ENCODE peak calls at places on chromosomes 1 and 21, in five cellular contexts. T is AG09309, Q is fibroblast of the conjunctiva, S is iris pigment epithelial cell, V is hippocampal formation. M is an unnamed sample.

GRCh38 chr21:26177187-26177586 is 6.6 kb upstream of the APP start:
- DNase-seq in T (no peak), S (no peak), V (no peak), Q (no peak), M (no peak)

GRCh38 chr21:36115138-36115710 is 19.7 kb upstream of the CBR3 start:
- DNase-seq in S (no peak), T (no peak), Q (no peak), V (no peak), M (no peak)

GRCh38 chr1:29641921-29642320 is 405.6 kb downstream of the PTPRU start:
- DNase-seq in V (no peak), S (no peak), T (no peak), Q (no peak), M (no peak)

GRCh38 chr21:31137951-31138350 is 99.7 kb upstream of the KRTAP19-8 start:
- DNase-seq in S (no peak), V (no peak), Q (no peak), T (no peak), M (no peak)

GRCh38 chr1:226736001-226736907 is 2.8 kb downstream of the ITPKB start:
- DNase-seq in Q (no peak), T (no peak), V (peak; percentile 56), S (no peak), M (no peak)

GRCh38 chr1:211345719-211346118 is 19.1 kb downstream of the TRAF5 start:
- DNase-seq in Q (no peak), T (no peak), V (no peak), S (peak; percentile 56), M (no peak)

GRCh38 chr1:200740291-200741212 is 1.9 kb downstream of the CAMSAP2 start:
- DNase-seq in Q (no peak), V (no peak), S (no peak), T (peak; percentile 2), M (peak; percentile 28)

GRCh38 chr1:117017648-117018047 is 16.1 kb downstream of the CD101 start:
- DNase-seq in S (no peak), T (no peak), V (no peak), Q (no peak), M (no peak)

GRCh38 chr1:192575499-192576189 is at the start of gene RGS1:
- DNase-seq in V (peak; percentile 5), Q (no peak), S (no peak), T (no peak), M (no peak)

GRCh38 chr1:185644531-185644930 is 89.7 kb upstream of the HMCN1 start:
- DNase-seq in V (no peak), S (peak; percentile 39), Q (no peak), T (no peak), M (no peak)

GRCh38 chr21:42964561-42965560 is 9.5 kb upstream of the PKNOX1 start:
- DNase-seq in S (no peak), T (no peak), Q (no peak), V (no peak), M (no peak)